ENCODE peak calls at places on chromosomes 3 and 15, in seven cellular contexts. D, S, H, C, W, O and L are unnamed samples.

GRCh38 chr15:32852771-32853170 is 135.0 kb downstream of the GREM1 start:
- DNase-seq in O (no peak), C (no peak), W (no peak), H (no peak), S (no peak), D (no peak), L (no peak)

GRCh38 chr15:58491151-58491473 is 59.3 kb downstream of the LIPC start:
- DNase-seq in H (no peak), O (no peak), W (no peak), S (no peak), C (no peak), D (no peak), L (no peak)

GRCh38 chr3:46465196-46465520 is 453 bp upstream of the LTF start:
- DNase-seq in W (no peak), O (no peak), H (no peak), D (no peak), C (no peak), S (no peak), L (no peak)

GRCh38 chr3:116770815-116771450 is 61.4 kb downstream of the TUSC7 start:
- DNase-seq in S (peak), W (peak), D (peak), C (peak), O (no peak), H (peak), L (peak)

GRCh38 chr3:98809561-98809960 is 46.4 kb downstream of the ST3GAL6 start:
- DNase-seq in D (no peak), O (no peak), W (no peak), H (no peak), S (no peak), C (peak), L (no peak)

GRCh38 chr3:24060055-24060454 is 115.0 kb downstream of the NR1D2 start:
- DNase-seq in O (no peak), C (peak), S (no peak), W (no peak), D (peak), H (no peak), L (no peak)

GRCh38 chr15:52485290-52485689 is 43.4 kb downstream of the MYO5A start:
- DNase-seq in S (no peak), H (no peak), C (no peak), O (no peak), W (no peak), D (no peak), L (no peak)

GRCh38 chr3:107413264-107413663 is 36.0 kb downstream of the CCDC54 start:
- DNase-seq in C (no peak), O (no peak), W (no peak), D (no peak), H (no peak), S (no peak), L (no peak)

GRCh38 chr3:22962244-22962643 is 240.9 kb upstream of the UBE2E2 start:
- DNase-seq in H (no peak), W (no peak), D (no peak), C (no peak), O (no peak), S (no peak), L (no peak)

GRCh38 chr3:64761729-64762432 is 74.1 kb upstream of the ADAMTS9 start:
- DNase-seq in C (no peak), O (no peak), H (no peak), D (no peak), S (no peak), W (no peak), L (no peak)

GRCh38 chr3:73868688-73869315 is 244.1 kb upstream of the PDZRN3 start:
- DNase-seq in S (no peak), W (no peak), H (peak), D (peak), C (peak), O (no peak), L (peak)

GRCh38 chr3:138862924-138863775 is 28.4 kb upstream of the PIK3CB start:
- DNase-seq in H (peak), D (peak), O (no peak), S (peak), C (peak), W (no peak), L (peak)

GRCh38 chr3:44098666-44099065 is 143.0 kb upstream of the TOPAZ1 start:
- DNase-seq in S (peak), C (no peak), D (no peak), H (no peak), W (no peak), O (no peak), L (no peak)

GRCh38 chr3:17432237-17432636 is 310.2 kb downstream of the TBC1D5 start:
- DNase-seq in O (no peak), W (no peak), H (no peak), D (no peak), S (no peak), C (no peak), L (no peak)

GRCh38 chr3:121758727-121759450 is 9.3 kb upstream of the GOLGB1 start:
- DNase-seq in S (no peak), W (no peak), D (no peak), O (no peak), H (no peak), C (no peak), L (no peak)

GRCh38 chr15:52483712-52484111 is 45.0 kb downstream of the MYO5A start:
- DNase-seq in S (no peak), D (no peak), H (no peak), C (no peak), W (no peak), O (no peak), L (no peak)

GRCh38 chr15:71325461-71325860 is 210.2 kb downstream of the THSD4 start:
- DNase-seq in H (no peak), S (no peak), W (no peak), O (no peak), C (no peak), D (no peak), L (no peak)

GRCh38 chr3:72698154-72698917 is 149.9 kb downstream of the SHQ1 start:
- DNase-seq in O (no peak), C (no peak), W (no peak), S (no peak), D (peak), H (no peak), L (no peak)

GRCh38 chr3:183764854-183765731 is 60.3 kb downstream of the MAP6D1 start:
- DNase-seq in C (no peak), H (peak), D (no peak), O (no peak), W (no peak), S (no peak), L (peak)

GRCh38 chr3:183774631-183775030 is 50.7 kb downstream of the MAP6D1 start:
- DNase-seq in H (no peak), W (no peak), C (no peak), S (no peak), D (no peak), O (no peak), L (peak)

GRCh38 chr3:32973982-32974381 is 22.5 kb downstream of the CCR4 start:
- DNase-seq in H (peak), C (no peak), O (no peak), W (no peak), D (no peak), S (no peak), L (no peak)

GRCh38 chr15:69149803-69150202 is 10.6 kb upstream of the GLCE start:
- DNase-seq in S (no peak), D (no peak), W (no peak), O (no peak), C (no peak), H (no peak), L (no peak)

GRCh38 chr3:196985954-196986885 is 17.6 kb upstream of the PIGZ start:
- DNase-seq in H (no peak), O (no peak), C (no peak), W (no peak), D (no peak), S (no peak), L (no peak)

GRCh38 chr3:88041005-88041404 is 17.8 kb downstream of the CGGBP1 start:
- DNase-seq in D (peak), C (no peak), H (no peak), S (no peak), W (no peak), O (no peak), L (no peak)

GRCh38 chr15:89335289-89336041 is 841 bp upstream of the POLG start:
- DNase-seq in H (peak), D (no peak), S (peak), W (no peak), C (no peak), O (no peak), L (no peak)

GRCh38 chr3:57917611-57918010 is 90.6 kb upstream of the FLNB start:
- DNase-seq in W (no peak), C (no peak), S (no peak), D (no peak), H (no peak), O (no peak), L (no peak)

GRCh38 chr3:123980539-123980938 is 11.4 kb downstream of the ROPN1 start:
- DNase-seq in C (no peak), W (no peak), D (no peak), H (no peak), S (no peak), O (no peak), L (no peak)

GRCh38 chr3:143265501-143266070 is 146.0 kb downstream of the CHST2 start:
- DNase-seq in D (no peak), O (no peak), C (no peak), W (no peak), S (no peak), H (no peak), L (no peak)

GRCh38 chr15:100994597-100995446 is 75.7 kb downstream of the LRRK1 start:
- DNase-seq in H (no peak), W (no peak), C (no peak), O (no peak), S (no peak), D (no peak), L (no peak)

GRCh38 chr3:195537995-195538394 is 5.1 kb downstream of the PPP1R2 start:
- DNase-seq in W (peak), H (no peak), S (no peak), O (no peak), D (no peak), C (no peak), L (no peak)